ENCODE peak calls at places on chromosomes 13 and 19, in five cellular contexts. F is CD8-positive, alpha-beta memory T cell; H is T-cell; S is cardiac fibroblast; G is trophoblast cell. Z is an unnamed sample.

GRCh38 chr13:66994498-66995365 is 235.4 kb downstream of the PCDH9 start:
- DNase-seq in F (no peak), H (no peak), S (no peak), G (no peak), Z (no peak)

GRCh38 chr13:94325660-94326059 is 153.8 kb downstream of the DCT start:
- DNase-seq in H (no peak), S (no peak), G (peak), F (no peak), Z (peak)

GRCh38 chr13:66264976-66265375 is 965.2 kb downstream of the PCDH9 start:
- DNase-seq in F (no peak), S (no peak), H (no peak), G (no peak), Z (no peak)

GRCh38 chr13:110819203-110820014 is 95.5 kb downstream of the ANKRD10 start:
- DNase-seq in H (peak), F (peak), S (peak), G (peak), Z (peak)

GRCh38 chr19:54905908-54906511 is at the start of gene NCR1:
- DNase-seq in S (no peak), F (peak), H (peak), G (peak), Z (no peak)

GRCh38 chr13:20127263-20127562 is 33.6 kb downstream of the GJA3 start:
- DNase-seq in G (no peak), H (no peak), F (no peak), S (no peak), Z (no peak)

GRCh38 chr19:45136507-45137178 is 24.1 kb downstream of the NKPD1 start:
- DNase-seq in G (no peak), S (no peak), H (no peak), F (no peak), Z (no peak)

GRCh38 chr19:15260939-15261338 is 28.7 kb upstream of the EPHX3 start:
- DNase-seq in F (no peak), H (no peak), S (no peak), G (peak), Z (no peak)

GRCh38 chr13:20303636-20304035 is 71.5 kb upstream of the GJB6 start:
- DNase-seq in F (no peak), G (peak), H (no peak), S (no peak), Z (peak)

GRCh38 chr13:40271511-40271910 is 394.9 kb downstream of the FOXO1 start:
- DNase-seq in G (no peak), H (no peak), F (no peak), S (no peak), Z (no peak)

GRCh38 chr19:18306209-18306902 is 16.5 kb downstream of the LSM4 start:
- DNase-seq in H (no peak), F (no peak), S (no peak), G (no peak), Z (no peak)

GRCh38 chr13:41054212-41054877 is 7.0 kb upstream of the WBP4 start:
- DNase-seq in F (peak), G (peak), H (peak), S (peak), Z (peak)

GRCh38 chr19:18373892-18374629 is 11.9 kb upstream of the GDF15 start:
- DNase-seq in H (peak), S (peak), G (peak), F (peak), Z (peak)

GRCh38 chr19:44737238-44738160 is 11.0 kb upstream of the BCL3 start:
- DNase-seq in S (peak), G (no peak), H (no peak), F (no peak), Z (no peak)

GRCh38 chr19:10430505-10431253 is 10.3 kb downstream of the PDE4A start:
- DNase-seq in F (no peak), S (peak), H (no peak), G (peak), Z (no peak)

GRCh38 chr19:1645299-1645698 is 7.1 kb downstream of the TCF3 start:
- DNase-seq in S (no peak), G (no peak), H (no peak), F (no peak), Z (no peak)

GRCh38 chr13:23984541-23984940 is 87.2 kb upstream of the C1QTNF9B start:
- DNase-seq in G (peak), H (no peak), F (no peak), S (no peak), Z (no peak)

GRCh38 chr19:4581381-4582111 is 22.1 kb upstream of the SEMA6B start:
- DNase-seq in H (no peak), S (no peak), F (no peak), G (no peak), Z (no peak)

GRCh38 chr19:16324384-16325160 is at the start of gene KLF2:
- DNase-seq in G (peak), F (peak), H (peak), S (peak), Z (peak)

GRCh38 chr13:46173656-46174055 is 8.3 kb downstream of the LCP1 start:
- DNase-seq in F (peak), S (no peak), H (no peak), G (peak), Z (no peak)

GRCh38 chr19:45922281-45922680 is 7.7 kb upstream of the NANOS2 start:
- DNase-seq in S (no peak), F (no peak), H (no peak), G (peak), Z (no peak)

GRCh38 chr13:30713133-30713532 is 22.2 kb upstream of the ALOX5AP start:
- DNase-seq in S (peak), H (no peak), F (no peak), G (peak), Z (no peak)

GRCh38 chr19:27776524-27776923 is 1436.4 kb downstream of the UQCRFS1 start:
- DNase-seq in H (no peak), S (peak), F (no peak), G (no peak), Z (no peak)

GRCh38 chr13:45705145-45705695 is 3.1 kb downstream of the CBY2 start:
- DNase-seq in H (no peak), F (no peak), G (no peak), S (no peak), Z (no peak)

GRCh38 chr19:14160017-14160703 is 23.8 kb upstream of the ASF1B start:
- DNase-seq in H (no peak), G (no peak), F (no peak), S (no peak), Z (no peak)

GRCh38 chr19:4375620-4376228 is 24.6 kb downstream of the SH3GL1 start:
- DNase-seq in G (peak), S (peak), H (no peak), F (no peak), Z (peak)

GRCh38 chr19:11530432-11530831 is 1.5 kb upstream of the ECSIT start:
- DNase-seq in S (peak), F (no peak), H (no peak), G (peak), Z (peak)

Z was measured in LHCN-M2.